ENCODE peak calls at places on chromosomes 13 and 19, in five cellular contexts. L is HCT116, H is ovary, T is uterus, F is cardiac muscle cell. E is an unnamed sample.

GRCh38 chr19:17606786-17607185 is 51.3 kb downstream of the COLGALT1 start:
- DNase-seq in L (no peak), F (no peak), H (no peak), T (no peak), E (no peak)

GRCh38 chr13:71254384-71254783 is 612.6 kb downstream of the DACH1 start:
- DNase-seq in T (no peak), F (no peak), L (no peak), H (no peak), E (no peak)

GRCh38 chr13:101424381-101425155 is 8.3 kb upstream of the NALCN start:
- DNase-seq in F (peak), T (no peak), H (no peak), L (no peak), E (no peak)

GRCh38 chr19:1018932-1019615 is 1.8 kb downstream of the TMEM259 start:
- DNase-seq in T (no peak), H (no peak), F (no peak), L (no peak), E (no peak)

GRCh38 chr19:345320-345879 is 804 bp upstream of the MIER2 start:
- DNase-seq in F (no peak), L (no peak), T (no peak), H (no peak), E (no peak)

GRCh38 chr19:30731596-30731995 is 359.4 kb downstream of the ZNF536 start:
- DNase-seq in H (no peak), T (no peak), L (no peak), F (no peak), E (no peak)

GRCh38 chr19:42286349-42287016 is 15.4 kb upstream of the PRR19 start:
- DNase-seq in L (no peak), H (peak), T (peak), F (peak), E (no peak)

GRCh38 chr19:28542394-28543243 is 670.3 kb downstream of the UQCRFS1 start:
- DNase-seq in L (no peak), T (no peak), H (no peak), F (no peak), E (no peak)

GRCh38 chr19:38211206-38211605 is 12.8 kb downstream of the DPF1 start:
- DNase-seq in H (no peak), T (peak), L (no peak), F (no peak), E (no peak)

GRCh38 chr19:44948763-44949374 is 3.0 kb downstream of the APOC2 start:
- DNase-seq in L (no peak), H (no peak), T (no peak), F (no peak), E (no peak)

GRCh38 chr13:75760182-75760981 is 124.3 kb downstream of the LMO7 start:
- DNase-seq in F (no peak), H (no peak), T (no peak), L (peak), E (no peak)
- H3K4me3 ChIP-seq in F (peak), H (peak), T (no peak), L (peak), E (no peak)

GRCh38 chr19:23914402-23915286 is at the start of gene ZNF726:
- DNase-seq in H (peak), T (peak), L (no peak), F (peak), E (peak)
- H3K4me3 ChIP-seq in H (peak), T (peak), L (no peak), F (peak), E (peak)

DNA sequence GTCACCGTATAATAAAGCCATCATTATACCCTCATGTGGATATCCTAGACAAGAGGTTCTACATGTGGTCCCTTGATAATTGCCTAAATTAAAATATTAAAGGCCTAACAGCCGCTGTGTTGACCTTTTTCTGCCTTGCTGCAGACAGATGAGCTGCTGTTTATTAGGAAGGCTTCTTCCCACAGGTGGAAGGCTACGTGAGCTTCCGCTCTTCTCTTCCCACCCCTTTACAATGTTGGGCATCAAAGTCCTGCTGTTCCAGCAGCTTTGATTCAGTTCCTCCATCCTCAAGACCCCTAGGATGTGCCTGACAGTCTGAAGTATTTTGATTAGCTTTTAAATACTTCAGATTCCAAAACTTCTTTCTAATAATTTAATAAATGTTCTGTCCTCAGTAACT is 217.1 kb downstream of the PCCA start:
- DNase-seq in T (no peak), H (no peak), F (no peak), L (no peak), E (no peak)
- H3K4me3 ChIP-seq in T (no peak), H (no peak), F (no peak), L (no peak), E (no peak)

GRCh38 chr13:78601886-78602560 is 1.3 kb downstream of the POU4F1 start:
- DNase-seq in T (no peak), L (no peak), F (no peak), H (no peak), E (no peak)
- H3K4me3 ChIP-seq in T (no peak), L (no peak), F (peak), H (no peak), E (peak)

GRCh38 chr13:79794936-79795335 is 314.0 kb downstream of the NDFIP2 start:
- DNase-seq in L (no peak), T (no peak), H (no peak), F (no peak), E (no peak)

GRCh38 chr13:79802389-79803140 is 321.6 kb downstream of the NDFIP2 start:
- DNase-seq in H (no peak), F (no peak), L (no peak), T (no peak), E (no peak)

GRCh38 chr13:79796116-79796515 is 315.2 kb downstream of the NDFIP2 start:
- DNase-seq in H (no peak), T (no peak), F (no peak), L (no peak), E (no peak)

GRCh38 chr13:79799049-79799448 is 318.1 kb downstream of the NDFIP2 start:
- DNase-seq in L (no peak), H (no peak), T (no peak), F (no peak), E (no peak)

GRCh38 chr13:79799466-79799865 is 318.5 kb downstream of the NDFIP2 start:
- DNase-seq in L (no peak), H (no peak), F (no peak), T (no peak), E (no peak)
- H3K4me3 ChIP-seq in L (no peak), H (no peak), F (no peak), T (no peak), E (no peak)

DNA sequence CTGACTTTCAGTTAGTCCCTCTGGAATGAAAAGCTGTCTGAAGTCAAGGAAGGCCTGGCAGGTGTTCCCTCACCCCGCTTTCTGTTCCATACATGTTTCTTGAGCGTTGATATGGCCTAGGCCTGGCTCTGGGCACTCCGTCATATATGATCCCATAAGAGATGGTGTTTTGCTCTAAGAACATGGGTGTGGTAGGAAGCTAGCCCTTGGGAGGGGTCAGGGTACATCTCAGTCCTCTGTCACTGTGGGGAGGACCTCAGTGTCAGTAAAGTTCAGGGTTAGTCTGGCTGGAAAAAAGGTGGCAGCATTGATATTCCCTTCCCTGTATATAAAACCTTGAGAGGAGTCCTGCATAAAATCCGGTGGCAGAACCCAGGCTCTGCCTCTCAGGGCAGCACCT is 73.5 kb upstream of the NPAS1 start:
- DNase-seq in L (no peak), F (no peak), T (no peak), H (no peak), E (no peak)
- H3K4me3 ChIP-seq in L (no peak), F (no peak), T (no peak), H (no peak), E (no peak)

GRCh38 chr13:61612192-61612591 is 196.5 kb upstream of the PCDH20 start:
- DNase-seq in H (no peak), L (no peak), T (no peak), F (no peak), E (no peak)

DNA sequence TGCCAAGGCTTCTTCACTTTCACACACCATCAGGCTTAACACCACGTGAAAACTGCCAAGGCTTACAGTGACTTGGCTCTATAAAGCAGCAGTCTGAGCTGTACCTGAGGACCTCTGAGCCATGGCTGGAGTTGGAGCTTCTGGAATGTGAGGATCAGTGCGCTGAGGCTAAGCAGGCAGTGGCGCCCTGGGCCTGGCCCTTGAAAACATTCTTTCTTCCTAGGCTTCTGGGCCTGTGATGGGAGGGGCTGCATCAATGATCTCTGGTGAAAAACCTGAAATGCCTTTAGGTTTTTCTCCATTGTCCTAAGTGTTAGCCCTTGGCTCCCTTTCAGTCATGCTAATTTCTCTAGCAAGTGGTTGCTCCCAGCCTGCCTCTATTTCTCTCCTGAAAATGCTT is 192.5 kb upstream of the PCDH20 start:
- DNase-seq in F (no peak), T (no peak), L (no peak), H (no peak), E (no peak)
- H3K4me3 ChIP-seq in F (no peak), T (no peak), L (no peak), H (no peak), E (no peak)

DNA sequence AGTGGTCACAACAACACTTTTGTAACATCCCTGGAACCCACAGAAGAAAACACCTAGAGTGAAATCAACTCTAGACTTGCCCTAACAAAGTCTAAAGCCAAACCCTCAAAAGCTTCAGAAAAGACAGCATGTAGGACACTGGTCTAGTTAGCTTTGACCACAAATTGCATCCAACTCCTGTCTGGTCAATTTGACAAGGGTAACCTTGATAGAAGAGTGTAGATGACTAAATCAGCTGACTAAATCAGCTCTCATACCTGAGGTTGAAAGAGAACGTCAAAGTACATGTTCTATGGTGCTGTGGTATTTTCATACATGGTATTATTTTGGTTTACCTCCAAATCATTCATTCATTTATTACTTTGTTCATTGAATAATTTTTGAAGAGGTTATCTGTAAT is 272.8 kb downstream of the KLF5 start:
- DNase-seq in L (no peak), H (no peak), T (no peak), F (no peak), E (no peak)
- H3K4me3 ChIP-seq in L (no peak), H (no peak), T (no peak), F (no peak), E (no peak)

GRCh38 chr13:75841905-75842304 is 205.8 kb downstream of the LMO7 start:
- DNase-seq in F (no peak), T (no peak), H (no peak), L (no peak), E (no peak)
- H3K4me3 ChIP-seq in F (no peak), T (no peak), H (no peak), L (no peak), E (no peak)

DNA sequence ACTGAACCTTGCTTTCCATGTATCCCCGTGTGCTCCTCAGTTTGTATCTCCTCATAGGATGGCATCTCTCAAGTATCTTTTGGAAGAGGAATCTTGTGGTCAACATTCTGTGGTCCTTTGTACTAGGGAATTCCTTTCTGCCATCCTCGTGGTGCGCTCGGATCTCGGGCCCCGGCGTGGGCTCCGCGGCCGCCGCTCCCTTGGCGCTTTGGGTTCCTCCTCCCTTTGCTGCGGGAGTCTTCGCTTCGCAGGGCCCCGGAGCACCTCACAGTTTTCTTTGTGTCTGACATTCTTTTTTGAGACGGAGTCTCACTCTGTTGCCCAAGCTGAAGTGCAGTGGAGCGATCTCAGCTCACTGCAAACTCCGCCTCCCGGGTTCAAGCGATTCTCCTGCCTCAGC is 264.7 kb downstream of the IRS2 start:
- DNase-seq in L (no peak), F (no peak), T (no peak), H (no peak), E (no peak)
- H3K4me3 ChIP-seq in L (no peak), F (no peak), T (no peak), H (no peak), E (no peak)